ENCODE peak calls at places on chromosomes 5 and 9, in five cellular contexts. E is HCT116, Q is HepG2, D is endothelial cell of umbilical vein, M is K562. P is an unnamed sample.

GRCh38 chr9:3437031-3437430 is 88.8 kb downstream of the RFX3 start:
- DNase-seq in E (no peak), Q (no peak), D (peak), M (no peak), P (no peak)

GRCh38 chr9:129609486-129610192 is 11.3 kb downstream of the C9orf50 start:
- DNase-seq in E (no peak), Q (no peak), D (no peak), M (peak), P (no peak)

GRCh38 chr9:6907772-6908381 is 150.1 kb downstream of the KDM4C start:
- DNase-seq in E (peak), Q (peak), D (peak), M (peak), P (no peak)

GRCh38 chr9:693460-694390 is 147.8 kb upstream of the DMRT1 start:
- DNase-seq in E (no peak), Q (no peak), D (peak), M (no peak), P (no peak)

GRCh38 chr9:110583237-110583636 is 3.7 kb upstream of the SVEP1 start:
- DNase-seq in E (no peak), Q (no peak), D (peak), M (no peak), P (no peak)

GRCh38 chr9:124423591-124423990 is 8.3 kb upstream of the PSMB7 start:
- DNase-seq in E (no peak), Q (no peak), D (no peak), M (peak), P (no peak)

GRCh38 chr9:113011911-113012381 is at the start of gene ZNF883:
- DNase-seq in E (no peak), Q (peak), D (peak), M (peak), P (peak)

GRCh38 chr5:76050131-76050530 is 33.1 kb upstream of the SV2C start:
- DNase-seq in E (no peak), Q (no peak), D (no peak), M (no peak), P (no peak)

GRCh38 chr9:135440620-135441019 is 39.0 kb upstream of the PPP1R26 start:
- DNase-seq in E (peak), Q (peak), D (no peak), M (no peak), P (peak)

GRCh38 chr5:107555425-107556090 is 115.2 kb downstream of the EFNA5 start:
- DNase-seq in E (no peak), Q (no peak), D (no peak), M (no peak), P (no peak)

GRCh38 chr5:172167893-172168292 is 20.1 kb downstream of the STK10 start:
- DNase-seq in E (no peak), Q (no peak), D (no peak), M (no peak), P (no peak)

GRCh38 chr5:79236364-79236969 is 536 bp downstream of the JMY start:
- DNase-seq in E (no peak), Q (no peak), D (no peak), M (peak), P (peak)

GRCh38 chr5:157640406-157640805 is 11.8 kb downstream of the SOX30 start:
- DNase-seq in E (no peak), Q (no peak), D (no peak), M (no peak), P (no peak)

GRCh38 chr9:71352837-71353236 is 231.4 kb upstream of the TRPM3 start:
- DNase-seq in E (no peak), Q (no peak), D (no peak), M (no peak), P (no peak)

GRCh38 chr9:89448381-89448780 is 49.5 kb downstream of the SEMA4D start:
- DNase-seq in E (no peak), Q (no peak), D (no peak), M (no peak), P (no peak)

GRCh38 chr5:101915559-101915958 is 380.5 kb downstream of the SLCO4C1 start:
- DNase-seq in E (no peak), Q (no peak), D (no peak), M (no peak), P (no peak)

GRCh38 chr5:78813286-78813685 is 164.7 kb upstream of the LHFPL2 start:
- DNase-seq in E (no peak), Q (no peak), D (no peak), M (no peak), P (no peak)

GRCh38 chr9:125484632-125485282 is 222.3 kb downstream of the MAPKAP1 start:
- DNase-seq in E (no peak), Q (no peak), D (peak), M (no peak), P (no peak)

GRCh38 chr9:37371565-37372464 is 50.7 kb upstream of the GRHPR start:
- DNase-seq in E (no peak), Q (no peak), D (no peak), M (no peak), P (no peak)

GRCh38 chr5:57538341-57538955 is 55.8 kb upstream of the ACTBL2 start:
- DNase-seq in E (no peak), Q (no peak), D (no peak), M (no peak), P (no peak)

GRCh38 chr9:93123561-93124283 is 10.3 kb downstream of the NINJ1 start:
- DNase-seq in E (no peak), Q (no peak), D (no peak), M (no peak), P (no peak)

GRCh38 chr5:139708877-139709586 is 60.9 kb downstream of the CXXC5 start:
- DNase-seq in E (no peak), Q (peak), D (peak), M (peak), P (peak)

GRCh38 chr5:56190500-56190899 is 42.6 kb downstream of the ANKRD55 start:
- DNase-seq in E (no peak), Q (no peak), D (peak), M (no peak), P (no peak)

GRCh38 chr5:123610209-123610608 is 98.2 kb downstream of the CSNK1G3 start:
- DNase-seq in E (no peak), Q (no peak), D (peak), M (no peak), P (no peak)

GRCh38 chr5:53249529-53249928 is 140.0 kb upstream of the MOCS2 start:
- DNase-seq in E (no peak), Q (no peak), D (peak), M (no peak), P (no peak)

GRCh38 chr5:83172655-83173054 is 95.3 kb downstream of the XRCC4 start:
- DNase-seq in E (no peak), Q (no peak), D (peak), M (no peak), P (no peak)

DNA sequence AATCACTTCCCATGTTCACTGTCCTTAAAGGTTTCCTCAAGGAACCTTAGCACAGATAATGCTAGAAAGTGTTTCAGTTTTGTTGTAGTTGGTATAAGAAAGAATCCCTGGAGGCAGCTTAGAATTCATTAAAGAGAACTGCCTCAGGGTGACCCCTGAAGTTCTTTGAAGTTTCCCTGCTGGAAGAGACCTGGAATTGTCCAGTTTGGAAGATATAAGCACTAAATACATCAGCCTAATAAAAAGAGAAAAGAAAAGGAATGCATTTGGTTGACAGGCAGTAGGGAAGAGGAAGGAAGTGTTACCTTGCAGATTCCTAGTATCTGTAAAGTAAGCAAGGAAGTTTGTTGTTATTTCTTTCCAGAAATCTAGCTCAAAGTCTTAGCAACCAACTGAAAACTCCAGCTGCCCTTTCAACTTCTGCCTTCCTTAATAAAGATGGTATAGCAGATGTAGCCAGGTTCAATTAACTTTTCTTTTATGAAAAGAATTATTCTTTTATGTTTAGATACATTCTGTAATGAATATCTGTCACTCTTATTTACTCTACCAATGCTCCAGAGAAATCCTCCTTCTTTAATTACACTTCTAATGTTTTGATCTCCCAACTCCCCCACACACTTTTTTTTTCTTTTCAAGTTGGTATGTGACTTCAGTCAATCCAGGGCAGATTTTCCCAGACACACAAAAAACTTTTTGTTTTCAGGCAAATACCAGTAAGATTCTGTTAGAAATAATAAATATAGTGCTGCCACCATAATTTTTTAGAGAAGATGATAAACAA is 999.8 kb upstream of the DMAC1 start:
- DNase-seq in E (no peak), Q (no peak), D (no peak), M (no peak), P (no peak)
- TF ChIP-seq MAX in E (no peak), Q (no peak), D (no peak), M (no peak), P (no peak)

DNA sequence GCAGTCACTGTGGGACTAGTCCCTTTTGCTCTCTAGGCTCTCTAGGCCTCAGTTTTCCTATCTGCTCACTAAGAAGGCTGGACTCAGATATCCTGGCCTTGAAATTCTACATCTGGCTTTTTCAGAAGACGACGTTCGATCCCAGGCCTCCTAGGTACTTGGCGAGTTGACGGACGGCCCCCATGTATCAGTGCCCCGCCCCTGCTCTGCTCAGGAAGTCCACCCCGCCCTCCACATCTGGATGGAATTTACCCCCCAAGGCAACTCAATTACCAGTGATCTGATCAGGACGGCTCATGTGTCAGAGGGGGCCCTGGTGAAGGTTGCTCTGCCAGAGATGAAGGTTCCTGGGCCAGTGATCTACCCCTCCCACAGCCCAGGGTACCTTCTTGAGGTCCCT is 44.1 kb upstream of the SYNPO start:
- DNase-seq in E (no peak), Q (no peak), D (no peak), M (peak), P (no peak)
- TF ChIP-seq MAX in E (no peak), Q (no peak), D (no peak), M (no peak), P (no peak)

GRCh38 chr5:24225051-24225450 is 419.7 kb downstream of the CDH10 start:
- DNase-seq in E (no peak), Q (no peak), D (no peak), M (no peak), P (no peak)

GRCh38 chr5:24226492-24226891 is 418.3 kb downstream of the CDH10 start:
- DNase-seq in E (no peak), Q (no peak), D (no peak), M (no peak), P (no peak)

DNA sequence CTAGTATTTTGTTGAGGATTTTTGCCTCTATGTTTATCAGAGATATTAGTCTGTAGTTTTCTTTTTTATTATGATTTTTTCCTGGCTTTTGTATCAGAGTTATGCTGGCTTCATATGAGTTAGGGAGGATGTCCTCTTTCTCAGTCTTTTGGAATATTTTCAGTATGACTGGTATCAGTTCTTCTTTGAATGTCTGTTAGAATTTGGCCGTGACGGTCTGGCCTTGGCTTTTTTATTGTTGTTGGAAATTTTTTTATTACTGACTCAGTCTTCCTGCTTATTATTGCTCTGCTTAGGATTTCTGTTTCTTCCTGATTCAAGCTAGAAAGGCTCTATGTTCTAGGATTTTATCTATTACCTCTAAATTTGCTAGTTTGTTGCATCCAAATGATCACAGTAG is 421.9 kb downstream of the CDH10 start:
- DNase-seq in E (no peak), Q (no peak), D (no peak), M (no peak), P (no peak)
- TF ChIP-seq MAX in E (no peak), Q (no peak), D (no peak), M (no peak), P (no peak)

DNA sequence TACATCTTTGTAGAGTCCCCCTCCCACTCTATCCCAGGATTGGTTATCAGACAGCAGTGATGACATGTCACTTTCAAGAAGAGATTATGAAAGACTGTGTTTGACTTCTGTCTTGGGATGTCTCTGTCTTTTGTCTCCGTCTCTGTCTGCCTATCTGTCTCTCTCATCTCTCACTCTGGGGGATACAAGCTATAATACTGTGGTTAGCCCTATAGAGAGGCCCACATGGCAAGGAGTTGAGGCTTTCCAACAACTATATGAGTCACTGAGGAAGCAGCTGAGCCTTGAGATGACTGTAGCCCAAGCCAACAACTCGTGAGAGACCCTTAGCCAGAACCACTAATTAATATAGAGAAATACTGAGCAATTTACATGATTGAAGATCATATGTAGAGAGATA is 284.8 kb downstream of the PDE4D start:
- DNase-seq in E (no peak), Q (no peak), D (peak), M (no peak), P (no peak)
- TF ChIP-seq MAX in E (no peak), Q (no peak), D (no peak), M (no peak), P (no peak)

DNA sequence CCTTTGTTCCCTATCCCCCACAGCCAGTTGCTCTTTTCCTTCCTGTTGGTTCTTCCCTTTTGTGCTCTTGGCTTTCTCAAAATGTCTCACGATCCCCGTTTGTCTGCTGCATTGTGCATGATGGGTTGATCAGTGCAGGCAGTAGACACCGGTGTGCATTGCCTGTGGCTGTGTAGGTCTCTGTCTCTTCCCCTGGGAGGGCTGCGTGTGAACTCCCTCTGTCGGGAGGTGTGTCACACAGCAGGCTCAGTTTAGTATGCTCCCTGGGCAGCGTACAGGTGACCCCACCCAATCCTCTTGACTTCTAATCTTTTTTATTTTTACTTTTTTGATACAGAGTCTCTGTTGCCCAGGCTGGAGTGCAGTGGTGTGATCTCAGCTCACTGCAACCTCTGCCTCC is 265.3 kb downstream of the FSTL4 start:
- DNase-seq in E (peak), Q (peak), D (no peak), M (no peak), P (no peak)
- TF ChIP-seq MAX in E (no peak), Q (no peak), D (no peak), M (no peak), P (no peak)

P was measured in WTC11.